ENCODE peak calls at places on chromosomes 16 and 17, in four cellular contexts. C, U, T and Y are unnamed samples.

GRCh38 chr16:17947165-17947564 is 389.4 kb downstream of the NPIPA8 start:
- DNase-seq in C (no peak), U (no peak), T (no peak), Y (no peak)

GRCh38 chr16:1357906-1358566 is 6.3 kb downstream of the GNPTG start:
- DNase-seq in C (no peak), U (no peak), T (no peak), Y (peak; percentile 79)

GRCh38 chr17:75645889-75646625 is 12.8 kb downstream of the SMIM5 start:
- DNase-seq in C (no peak), U (no peak), T (no peak), Y (peak; percentile 85)

GRCh38 chr16:74184839-74185238 is 111.8 kb upstream of the PSMD7 start:
- DNase-seq in C (no peak), U (no peak), T (no peak), Y (no peak)

GRCh38 chr17:40556884-40557414 is 8.3 kb downstream of the CCR7 start:
- DNase-seq in C (no peak), U (peak; percentile 59), T (no peak), Y (no peak)

GRCh38 chr16:19116711-19117449 is 3.1 kb downstream of the ITPRIPL2 start:
- DNase-seq in C (peak; percentile 23), U (no peak), T (peak; percentile 59), Y (no peak)

GRCh38 chr17:77516902-77517301 is 376.1 kb downstream of the SEC14L1 start:
- DNase-seq in C (peak; percentile 50), U (no peak), T (peak; percentile 58), Y (no peak)

GRCh38 chr17:15444805-15445204 is 22.6 kb downstream of the CDRT4 start:
- DNase-seq in C (no peak), U (peak; percentile 44), T (no peak), Y (no peak)

DNA sequence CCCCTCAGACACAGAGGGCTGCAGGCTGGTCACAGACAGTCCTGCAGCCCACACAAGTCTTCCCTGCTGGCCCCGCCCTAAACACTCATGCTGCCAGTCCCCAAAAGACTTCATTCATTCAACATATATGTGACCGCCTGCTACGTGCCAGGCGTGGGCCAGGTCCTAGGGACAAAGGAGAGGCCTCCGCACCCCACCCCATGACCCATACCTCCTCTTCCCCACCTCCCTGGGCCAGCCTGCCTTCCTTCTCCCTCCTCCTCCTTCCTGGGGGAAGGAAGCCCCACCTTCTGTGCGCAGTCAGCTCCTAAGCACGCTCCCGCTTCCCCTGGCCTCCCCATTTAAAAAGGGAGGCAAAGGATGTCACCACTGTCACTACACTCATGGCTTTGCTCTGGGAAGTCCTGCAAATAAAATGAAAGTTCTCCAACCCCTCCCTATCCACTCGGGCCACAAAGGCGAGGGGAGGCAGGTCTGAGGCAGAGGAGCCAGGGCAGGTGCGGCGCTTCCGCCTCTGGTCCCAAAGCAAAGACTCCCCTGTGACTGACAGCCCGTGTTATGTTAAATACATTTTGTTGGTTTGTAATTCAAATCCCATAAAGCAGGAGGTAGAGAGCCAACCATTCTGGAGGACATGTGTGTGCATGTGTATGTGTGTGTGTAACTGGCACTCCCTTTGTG is 9.0 kb downstream of the DNAAF8 start:
- DNase-seq in C (no peak), U (no peak), T (no peak), Y (no peak)
- TF ChIP-seq EZH2 in C (no peak), U (no peak), T (no peak), Y (no peak)

GRCh38 chr17:58247511-58248363 is 9.4 kb downstream of the LPO start:
- DNase-seq in C (no peak), U (no peak), T (no peak), Y (no peak)

GRCh38 chr17:58249270-58250133 is 11.1 kb downstream of the LPO start:
- DNase-seq in C (peak; percentile 51), U (peak; percentile 96), T (peak; percentile 32), Y (peak; percentile 57)

GRCh38 chr17:58246104-58246740 is 7.8 kb downstream of the LPO start:
- DNase-seq in C (no peak), U (no peak), T (no peak), Y (no peak)

GRCh38 chr17:58250344-58251011 is 12.1 kb downstream of the LPO start:
- DNase-seq in C (no peak), U (no peak), T (no peak), Y (no peak)

GRCh38 chr17:58248955-58249269 is 10.5 kb downstream of the LPO start:
- DNase-seq in C (no peak), U (no peak), T (no peak), Y (no peak)
- TF ChIP-seq EZH2 in C (no peak), U (no peak), T (no peak), Y (no peak)

DNA sequence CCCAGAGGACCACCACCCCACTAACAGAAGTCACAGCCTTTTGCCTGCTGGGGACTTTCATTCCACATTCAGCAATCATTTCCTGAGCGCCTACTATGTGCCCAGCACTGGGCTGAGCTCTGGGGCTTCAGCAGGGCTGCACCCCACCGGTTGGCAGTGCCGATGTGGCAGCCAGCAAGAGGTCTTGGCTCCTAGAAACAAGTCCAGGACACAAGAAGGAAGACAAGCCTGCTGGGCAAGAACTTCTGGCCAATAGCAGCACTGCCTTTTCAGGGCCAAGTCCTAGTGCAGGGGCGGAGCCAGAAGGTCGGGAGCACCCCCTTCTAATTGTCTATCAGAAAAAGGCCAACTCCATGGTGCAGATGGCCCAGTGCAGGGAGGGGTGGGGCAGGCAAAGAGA is 13.0 kb upstream of the HOXB9 start:
- DNase-seq in C (no peak), U (peak; percentile 74), T (no peak), Y (no peak)
- TF ChIP-seq EZH2 in C (peak; percentile 17), U (no peak), T (no peak), Y (no peak)

GRCh38 chr17:83100853-83101391 is 21.5 kb downstream of the METRNL start:
- DNase-seq in C (no peak), U (no peak), T (no peak), Y (no peak)
- TF ChIP-seq EZH2 in C (no peak), U (no peak), T (no peak), Y (no peak)

DNA sequence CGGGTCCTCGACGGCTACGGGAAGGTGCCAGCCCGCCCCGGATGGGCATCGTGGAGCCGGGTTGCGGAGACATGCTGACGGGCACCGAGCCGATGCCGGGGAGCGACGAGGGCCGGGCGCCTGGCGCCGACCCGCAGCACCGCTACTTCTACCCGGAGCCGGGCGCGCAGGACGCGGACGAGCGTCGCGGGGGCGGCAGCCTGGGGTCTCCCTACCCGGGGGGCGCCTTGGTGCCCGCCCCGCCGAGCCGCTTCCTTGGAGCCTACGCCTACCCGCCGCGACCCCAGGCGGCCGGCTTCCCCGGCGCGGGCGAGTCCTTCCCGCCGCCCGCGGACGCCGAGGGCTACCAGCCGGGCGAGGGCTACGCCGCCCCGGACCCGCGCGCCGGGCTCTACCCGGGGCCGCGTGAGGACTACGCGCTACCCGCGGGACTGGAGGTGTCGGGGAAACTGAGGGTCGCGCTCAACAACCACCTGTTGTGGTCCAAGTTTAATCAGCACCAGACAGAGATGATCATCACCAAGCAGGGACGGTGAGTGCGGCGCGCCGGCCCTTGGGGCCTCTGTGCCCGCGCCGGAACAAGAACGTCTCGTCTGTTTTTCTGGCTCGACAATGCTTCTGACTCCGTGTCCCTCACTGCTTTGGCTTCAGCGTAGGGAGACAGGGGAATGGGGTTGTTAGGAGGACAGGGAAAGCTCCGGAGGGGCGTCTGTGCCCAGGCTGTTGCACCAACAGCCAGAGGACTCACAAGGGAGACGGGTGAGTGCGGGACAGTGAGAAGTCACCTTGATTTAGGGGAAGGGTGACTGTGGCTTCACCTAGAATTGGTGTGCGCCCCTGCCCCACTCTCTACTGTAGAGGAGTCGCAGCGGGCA is 615 bp downstream of the TBX21 start:
- DNase-seq in C (no peak), U (no peak), T (no peak), Y (no peak)
- TF ChIP-seq EZH2 in C (peak; percentile 99), U (no peak), T (peak; percentile 87), Y (no peak)

DNA sequence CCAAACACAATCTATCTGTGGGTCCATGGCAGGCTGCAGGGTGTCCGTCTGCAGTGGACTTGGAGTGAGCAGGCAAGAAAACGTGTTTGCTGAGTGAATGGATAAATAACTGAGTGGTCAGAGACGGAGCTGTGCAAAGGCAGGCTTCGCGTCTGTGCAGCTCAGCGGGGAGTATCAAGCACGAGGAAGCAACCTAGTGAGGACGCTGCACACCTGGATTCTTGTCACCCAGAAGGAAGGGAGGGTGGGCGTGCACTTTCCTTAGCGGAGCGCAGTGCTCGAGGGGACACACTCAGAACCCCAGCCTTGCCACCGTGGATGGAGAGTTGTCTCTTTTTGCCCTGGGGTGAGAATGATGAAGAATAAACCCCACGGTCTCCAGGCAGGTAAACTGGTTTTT is 1.5 kb upstream of the RCVRN start:
- DNase-seq in C (no peak), U (no peak), T (no peak), Y (no peak)
- TF ChIP-seq EZH2 in C (no peak), U (no peak), T (no peak), Y (no peak)